ENCODE peak calls at places on chromosomes 2 and 18, in four cellular contexts. F is tibial artery; V is stimulated activated CD4-positive, alpha-beta T cell treated with anti-CD3 and anti-CD28 coated beads, Interleukin-1b, Interleukin-23, amount 100 ng/mL, for 24 hours; K is cerebellar cortex. Q is an unnamed sample.
A peak's percentile ranks its signal among the peaks of the same experiment; 100 is the strongest.

GRCh38 chr2:152491139-152491472 is 156.1 kb downstream of the FMNL2 start:
- DNase-seq in F (peak; percentile 79), V (no peak), K (peak; percentile 18), Q (no peak)

GRCh38 chr2:38981061-38981669 is 91.5 kb downstream of the ARHGEF33 start:
- DNase-seq in F (no peak), V (no peak), K (no peak), Q (no peak)

GRCh38 chr2:174603280-174603679 is 5.7 kb upstream of the WIPF1 start:
- DNase-seq in F (peak; percentile 72), V (no peak), K (peak; percentile 84), Q (no peak)

GRCh38 chr2:223854741-223855140 is 17.4 kb upstream of the AP1S3 start:
- DNase-seq in F (no peak), V (no peak), K (no peak), Q (no peak)

GRCh38 chr2:165766326-165766927 is 27.6 kb downstream of the GALNT3 start:
- DNase-seq in F (no peak), V (no peak), K (no peak), Q (no peak)

GRCh38 chr2:61178603-61179545 is 16.9 kb downstream of the C2orf74 start:
- DNase-seq in F (no peak), V (no peak), K (no peak), Q (no peak)

GRCh38 chr2:133390151-133390550 is 178.1 kb downstream of the NCKAP5 start:
- DNase-seq in F (no peak), V (no peak), K (no peak), Q (no peak)

GRCh38 chr2:72942881-72943418 is 25.6 kb downstream of the EMX1 start:
- DNase-seq in F (no peak), V (no peak), K (no peak), Q (no peak)

GRCh38 chr2:217993817-217994459 is 8.9 kb downstream of the TNS1 start:
- DNase-seq in F (no peak), V (peak; percentile 49), K (peak; percentile 12), Q (no peak)

GRCh38 chr2:161206491-161207032 is 46.3 kb downstream of the TANK start:
- DNase-seq in F (no peak), V (no peak), K (no peak), Q (no peak)

GRCh38 chr2:95327861-95328260 is 30.7 kb downstream of the KCNIP3 start:
- DNase-seq in F (no peak), V (no peak), K (no peak), Q (no peak)

GRCh38 chr2:100580474-100581264 is 17.9 kb downstream of the PDCL3 start:
- DNase-seq in F (peak; percentile 27), V (no peak), K (no peak), Q (no peak)

GRCh38 chr2:48471048-48471474 is 58.9 kb upstream of the STON1 start:
- DNase-seq in F (no peak), V (no peak), K (peak; percentile 54), Q (no peak)

GRCh38 chr2:178195390-178196166 is 1.3 kb downstream of the OSBPL6 start:
- DNase-seq in F (no peak), V (no peak), K (peak; percentile 66), Q (no peak)

GRCh38 chr2:124933883-124934282 is 908.8 kb downstream of the CNTNAP5 start:
- DNase-seq in F (no peak), V (no peak), K (no peak), Q (no peak)

GRCh38 chr18:24552218-24552617 is 91.8 kb downstream of the HRH4 start:
- DNase-seq in F (no peak), V (no peak), K (no peak), Q (no peak)

GRCh38 chr2:217189747-217190146 is 329.9 kb upstream of the TNP1 start:
- DNase-seq in F (no peak), V (no peak), K (no peak), Q (no peak)

GRCh38 chr2:207746131-207746530 is 23.6 kb downstream of the FZD5 start:
- DNase-seq in F (peak; percentile 28), V (no peak), K (peak; percentile 88), Q (no peak)

GRCh38 chr2:101185656-101186055 is 34.5 kb upstream of the TBC1D8 start:
- DNase-seq in F (no peak), V (no peak), K (no peak), Q (no peak)

GRCh38 chr2:218033208-218033589 is 30.4 kb upstream of the TNS1 start:
- DNase-seq in F (no peak), V (no peak), K (no peak), Q (no peak)

GRCh38 chr2:67782443-67782842 is 280.4 kb downstream of the C1D start:
- DNase-seq in F (no peak), V (no peak), K (no peak), Q (no peak)

GRCh38 chr2:149420053-149420963 is 89.9 kb downstream of the LYPD6 start:
- DNase-seq in F (no peak), V (no peak), K (no peak), Q (no peak)

GRCh38 chr2:17719562-17720371 is 33.8 kb downstream of the SMC6 start:
- DNase-seq in F (no peak), V (no peak), K (peak; percentile 25), Q (no peak)

GRCh38 chr2:3605013-3605961 is 10.4 kb downstream of the COLEC11 start:
- DNase-seq in F (no peak), V (peak; percentile 39), K (no peak), Q (no peak)

GRCh38 chr2:53768233-53768542 is 584 bp downstream of the CHAC2 start:
- DNase-seq in F (no peak), V (no peak), K (peak; percentile 60), Q (peak; percentile 40)

GRCh38 chr2:11567631-11568031 is 33.8 kb downstream of the GREB1 start:
- DNase-seq in F (peak; percentile 18), V (no peak), K (no peak), Q (no peak)

GRCh38 chr2:37417321-37417720 is 72.9 kb downstream of the QPCT start:
- DNase-seq in F (no peak), V (no peak), K (no peak), Q (no peak)

GRCh38 chr18:7696846-7697245 is 129.7 kb downstream of the PTPRM start:
- DNase-seq in F (no peak), V (no peak), K (no peak), Q (no peak)

GRCh38 chr2:26011990-26012856 is 21.7 kb upstream of the RAB10 start:
- DNase-seq in F (no peak), V (no peak), K (peak; percentile 86), Q (peak; percentile 76)

GRCh38 chr2:214005337-214005736 is 405.5 kb upstream of the VWC2L start:
- DNase-seq in F (no peak), V (no peak), K (no peak), Q (no peak)

GRCh38 chr2:226117506-226118065 is 682.0 kb downstream of the IRS1 start:
- DNase-seq in F (no peak), V (no peak), K (no peak), Q (no peak)

GRCh38 chr18:30527226-30527625 is 515.3 kb downstream of the DSC3 start:
- DNase-seq in F (no peak), V (no peak), K (no peak), Q (no peak)

GRCh38 chr2:68719912-68720311 is 14.7 kb upstream of the ARHGAP25 start:
- DNase-seq in F (no peak), V (no peak), K (no peak), Q (no peak)